ENCODE peak calls at places on chromosomes 6 and 20, in five cellular contexts. W is activated B cell treated with CpG ODN at 0.5 μM for 24 hours, V is endothelial cell, M is IMR-90, H is stomach. F is an unnamed sample.

GRCh38 chr6:118784641-118785164 is 109.2 kb upstream of the ASF1A start:
- DNase-seq in V (no peak), H (no peak), W (no peak), M (peak; percentile 7), F (no peak)

GRCh38 chr6:103707596-103708325 is 1152.0 kb downstream of the HACE1 start:
- DNase-seq in M (no peak), H (no peak), W (no peak), V (no peak), F (no peak)

GRCh38 chr6:548517-548916 is 108.4 kb downstream of the HUS1B start:
- DNase-seq in W (no peak), H (no peak), M (no peak), V (no peak), F (no peak)

GRCh38 chr6:121965739-121966138 is 433.7 kb upstream of the HSF2 start:
- DNase-seq in V (no peak), H (no peak), M (no peak), W (no peak), F (no peak)

GRCh38 chr6:148524976-148525375 is 182.3 kb downstream of the SASH1 start:
- DNase-seq in H (no peak), W (no peak), V (no peak), M (peak; percentile 92), F (no peak)

GRCh38 chr6:153484056-153484455 is 353.0 kb upstream of the RGS17 start:
- DNase-seq in W (no peak), V (no peak), H (no peak), M (no peak), F (no peak)

GRCh38 chr20:59623583-59623982 is 19.2 kb downstream of the PHACTR3 start:
- DNase-seq in W (no peak), V (no peak), M (no peak), H (no peak), F (no peak)

GRCh38 chr6:118514689-118515088 is 33.4 kb upstream of the PLN start:
- DNase-seq in W (no peak), H (no peak), V (no peak), M (no peak), F (no peak)

GRCh38 chr20:15942130-15942529 is 631.1 kb downstream of the KIF16B start:
- DNase-seq in M (no peak), V (no peak), H (no peak), W (no peak), F (no peak)

GRCh38 chr6:106162926-106163325 is 76.8 kb downstream of the PRDM1 start:
- DNase-seq in H (no peak), M (no peak), W (no peak), V (no peak), F (no peak)

GRCh38 chr6:111267764-111268333 is 180.5 kb downstream of the SLC16A10 start:
- DNase-seq in M (no peak), H (no peak), W (no peak), V (no peak), F (no peak)

GRCh38 chr20:10200329-10200728 is 18.3 kb upstream of the SNAP25 start:
- DNase-seq in H (no peak), V (no peak), W (no peak), M (peak; percentile 63), F (no peak)

GRCh38 chr20:47843886-47844567 is 58.7 kb upstream of the SULF2 start:
- DNase-seq in M (no peak), H (no peak), V (no peak), W (no peak), F (no peak)

GRCh38 chr20:8447262-8448120 is 315.4 kb downstream of the PLCB1 start:
- DNase-seq in M (no peak), V (no peak), H (peak; percentile 64), W (no peak), F (no peak)

GRCh38 chr6:90156861-90157260 is 139.8 kb downstream of the BACH2 start:
- DNase-seq in H (no peak), W (no peak), M (no peak), V (no peak), F (no peak)

GRCh38 chr20:9514072-9514460 is 324 bp upstream of the LAMP5 start:
- DNase-seq in V (no peak), M (no peak), W (no peak), H (no peak), F (no peak)

GRCh38 chr6:42045538-42046460 is 4.5 kb upstream of the TAF8 start:
- DNase-seq in V (no peak), W (no peak), M (peak; percentile 73), H (peak; percentile 98), F (peak; percentile 61)

GRCh38 chr20:37313546-37314091 is 24.2 kb downstream of the MANBAL start:
- DNase-seq in W (no peak), V (no peak), H (no peak), M (no peak), F (no peak)

GRCh38 chr20:37316116-37316774 is 26.8 kb downstream of the MANBAL start:
- DNase-seq in M (no peak), V (no peak), H (peak; percentile 25), W (peak; percentile 62), F (peak; percentile 76)

GRCh38 chr20:37314099-37314498 is 24.6 kb downstream of the MANBAL start:
- DNase-seq in M (no peak), H (no peak), V (no peak), W (no peak), F (no peak)

GRCh38 chr20:37315293-37316110 is 26.0 kb downstream of the MANBAL start:
- DNase-seq in M (peak; percentile 92), V (no peak), H (peak; percentile 59), W (peak; percentile 44), F (peak; percentile 59)

DNA sequence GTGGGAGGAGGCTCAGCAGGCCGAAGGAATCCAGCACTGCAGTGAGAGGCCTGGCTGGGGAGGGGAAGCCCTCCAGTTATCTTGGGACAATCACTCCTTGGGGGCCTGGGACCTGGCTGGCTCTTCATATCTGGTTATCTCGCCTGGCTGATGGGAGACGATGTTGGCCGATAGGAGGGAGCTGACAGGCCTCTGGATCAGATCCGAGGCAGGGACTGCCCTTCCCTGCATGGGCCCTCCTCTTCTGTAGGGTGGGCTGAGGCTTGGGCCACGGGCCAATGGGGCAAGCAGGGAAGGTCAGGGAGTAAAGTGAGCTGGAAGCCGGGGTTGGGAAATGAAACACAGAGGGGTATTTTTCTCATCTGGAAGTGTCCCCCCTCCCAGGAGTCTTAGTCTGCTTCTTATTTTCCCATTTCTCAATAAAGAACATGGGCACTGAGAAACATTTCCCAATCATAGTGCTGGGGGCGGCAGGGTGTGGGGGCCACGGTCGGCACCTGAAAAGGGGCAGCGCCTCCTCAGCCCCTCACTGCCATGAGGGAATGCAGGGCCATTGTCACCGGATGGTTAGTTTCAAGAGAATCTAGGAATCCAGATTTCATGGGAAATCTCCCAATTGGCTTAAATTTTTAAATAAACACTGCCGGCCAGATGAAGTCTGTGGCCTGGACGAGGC is 25.3 kb downstream of the MANBAL start:
- DNase-seq in V (no peak), W (no peak), M (peak; percentile 13), H (no peak), F (no peak)
- TF ChIP-seq CTCF in V (no peak), W (no peak), M (no peak), H (no peak), F (no peak)

DNA sequence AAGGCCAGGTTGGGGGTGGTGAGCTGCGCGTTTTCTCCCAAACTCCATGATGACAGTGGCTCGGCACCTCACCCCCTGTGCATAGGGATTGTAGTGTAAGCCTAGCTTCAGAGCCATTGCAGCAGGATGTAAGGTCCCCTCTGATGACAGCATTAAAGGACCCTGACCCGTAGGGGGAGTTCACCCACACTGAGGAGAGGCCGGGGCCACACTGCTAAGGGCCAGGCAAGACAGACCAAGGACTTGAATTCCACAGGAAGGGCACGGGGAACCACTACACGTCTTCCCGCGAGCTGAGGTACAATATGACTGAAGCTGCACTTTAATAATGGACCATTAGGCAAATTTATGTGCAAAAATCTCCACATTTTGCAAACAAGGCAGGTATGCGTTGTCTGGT is 112.0 kb downstream of the FOXA2 start:
- DNase-seq in W (no peak), H (no peak), M (no peak), V (no peak), F (no peak)
- TF ChIP-seq CTCF in W (no peak), H (no peak), M (no peak), V (no peak), F (no peak)

GRCh38 chr6:14822689-14823088 is 423.2 kb upstream of the JARID2 start:
- DNase-seq in H (no peak), M (peak; percentile 69), W (no peak), V (no peak), F (no peak)
- TF ChIP-seq CTCF in H (no peak), M (no peak), W (no peak), V (no peak), F (no peak)

DNA sequence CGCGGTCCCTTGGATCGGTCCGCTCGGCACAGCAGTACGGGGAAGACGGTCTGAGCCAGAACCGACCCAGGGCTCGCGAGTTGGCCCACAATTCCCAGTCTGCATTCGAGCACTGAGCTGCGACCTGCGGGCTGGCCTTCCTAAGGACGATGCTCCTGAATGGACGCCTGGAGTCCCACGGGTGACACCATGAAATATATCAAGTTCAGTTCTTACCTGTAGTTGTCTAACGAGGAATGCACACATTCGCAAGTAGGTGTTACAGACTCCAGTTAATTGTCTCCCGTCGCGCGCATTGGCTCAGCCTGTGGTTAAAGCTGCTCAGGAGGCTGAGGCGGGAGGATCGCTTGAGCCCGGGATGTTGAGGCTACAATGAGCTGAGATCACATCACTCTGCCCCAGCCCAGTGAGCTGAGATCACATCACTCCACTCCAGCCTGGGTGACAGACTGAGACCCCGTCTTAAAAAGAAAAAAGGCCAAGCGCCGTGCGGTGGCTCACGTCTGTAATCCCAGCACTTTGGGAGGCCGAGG is 802 bp downstream of the PEX7 start:
- DNase-seq in M (no peak), W (no peak), H (no peak), V (no peak), F (no peak)
- TF ChIP-seq CTCF in M (no peak), W (no peak), H (no peak), V (no peak), F (no peak)

GRCh38 chr6:134508862-134509498 is 191.1 kb upstream of the SGK1 start:
- DNase-seq in M (no peak), W (no peak), H (no peak), V (no peak), F (no peak)
- TF ChIP-seq CTCF in M (no peak), W (no peak), H (no peak), V (no peak), F (no peak)

GRCh38 chr20:32195581-32195980 is 12.0 kb downstream of the PLAGL2 start:
- DNase-seq in W (no peak), H (peak; percentile 63), M (no peak), V (no peak), F (no peak)
- TF ChIP-seq CTCF in W (no peak), H (no peak), M (no peak), V (no peak), F (no peak)

F was measured in GM13976.